ENCODE peak calls at places on chromosomes 12 and 14, in six cellular contexts. A is mesothelial cell of epicardium, N is A549, W is Calu3, J is omental fat pad, H is NCI-H345. D is an unnamed sample.

GRCh38 chr14:68362841-68363240 is 430.0 kb downstream of the ZFP36L1 start:
- DNase-seq in J (no peak), N (no peak), A (no peak), W (no peak), H (no peak), D (no peak)

GRCh38 chr12:116861331-116861730 is 19.9 kb downstream of the HRK start:
- DNase-seq in J (no peak), W (no peak), A (no peak), N (no peak), H (no peak), D (no peak)

GRCh38 chr12:74286254-74286653 is 251.4 kb upstream of the ATXN7L3B start:
- DNase-seq in N (no peak), A (no peak), W (no peak), H (no peak), J (no peak), D (no peak)

GRCh38 chr12:90010089-90010488 is 301.5 kb upstream of the ATP2B1 start:
- DNase-seq in J (no peak), H (no peak), N (no peak), A (no peak), W (no peak), D (no peak)

GRCh38 chr12:47789712-47790489 is 16.9 kb downstream of the SLC48A1 start:
- DNase-seq in W (no peak), A (no peak), N (no peak), H (no peak), J (no peak), D (no peak)

GRCh38 chr12:38508246-38508645 is 191.7 kb downstream of the ALG10B start:
- DNase-seq in N (no peak), W (no peak), A (no peak), H (no peak), J (no peak), D (no peak)

GRCh38 chr14:36747411-36748184 is 85.9 kb downstream of the PAX9 start:
- DNase-seq in N (peak), A (no peak), J (no peak), W (peak), H (no peak), D (no peak)

GRCh38 chr14:93734086-93734822 is 54.0 kb downstream of the PRIMA1 start:
- DNase-seq in J (no peak), N (no peak), H (no peak), W (no peak), A (no peak), D (no peak)

GRCh38 chr12:109469516-109469915 is 7.6 kb downstream of the KCTD10 start:
- DNase-seq in N (no peak), H (no peak), W (no peak), A (no peak), J (no peak), D (no peak)

GRCh38 chr14:102605026-102605425 is 12.6 kb downstream of the RCOR1 start:
- DNase-seq in H (no peak), A (no peak), W (no peak), N (no peak), J (no peak), D (no peak)

GRCh38 chr12:11026118-11026517 is 3.7 kb upstream of the TAS2R19 start:
- DNase-seq in N (no peak), H (no peak), W (no peak), A (no peak), J (no peak), D (no peak)

GRCh38 chr12:131091413-131091975 is 137.8 kb downstream of the ADGRD1 start:
- DNase-seq in N (no peak), H (no peak), W (no peak), A (no peak), J (peak), D (no peak)

GRCh38 chr14:61651355-61651754 is 44.0 kb upstream of the HIF1A start:
- DNase-seq in H (no peak), W (no peak), A (no peak), J (no peak), N (no peak), D (no peak)

GRCh38 chr14:102933618-102934231 is 11.3 kb downstream of the AMN start:
- DNase-seq in A (no peak), H (no peak), J (no peak), W (no peak), N (no peak), D (no peak)

GRCh38 chr12:124851344-124851743 is 12.3 kb downstream of the SCARB1 start:
- DNase-seq in J (no peak), H (no peak), W (no peak), A (no peak), N (no peak), D (no peak)

GRCh38 chr12:19574606-19575005 is 135.3 kb downstream of the AEBP2 start:
- DNase-seq in W (no peak), J (no peak), H (no peak), A (no peak), N (peak), D (no peak)

D was measured in NCI-H1930.